ENCODE peak calls at places on chromosomes 11 and 22, in seven cellular contexts. Y is adrenal gland, D is thoracic aorta, N is cardiac muscle cell, P is A549, C is kidney, K is colonic mucosa. O is an unnamed sample.

GRCh38 chr11:61919841-61920631 is 2.7 kb upstream of the RAB3IL1 start:
- DNase-seq in Y (no peak), D (no peak), N (no peak), P (peak; percentile 44), C (peak; percentile 70), K (no peak), O (peak; percentile 52)

GRCh38 chr11:13699870-13700269 is 31.4 kb downstream of the FAR1 start:
- DNase-seq in Y (no peak), D (no peak), N (no peak), P (no peak), C (no peak), K (no peak), O (no peak)

GRCh38 chr22:32411388-32411787 is 659 bp downstream of the RTCB start:
- DNase-seq in Y (no peak), D (no peak), N (peak; percentile 16), P (no peak), C (no peak), K (peak; percentile 21), O (no peak)

GRCh38 chr11:134576721-134577171 is 164.7 kb upstream of the B3GAT1 start:
- DNase-seq in Y (no peak), D (no peak), N (no peak), P (no peak), C (no peak), K (no peak), O (no peak)

GRCh38 chr11:67082071-67082791 is 25.6 kb downstream of the RHOD start:
- DNase-seq in Y (no peak), D (no peak), N (peak; percentile 27), P (no peak), C (no peak), K (peak; percentile 28), O (no peak)

GRCh38 chr11:118488480-118489109 is 38.7 kb upstream of the TTC36 start:
- DNase-seq in Y (peak; percentile 66), D (peak; percentile 7), N (peak; percentile 89), P (peak; percentile 70), C (no peak), K (peak; percentile 74), O (peak; percentile 76)

GRCh38 chr22:32444068-32444467 is 20.2 kb downstream of the BPIFC start:
- DNase-seq in Y (no peak), D (no peak), N (peak; percentile 1), P (peak; percentile 59), C (no peak), K (no peak), O (peak; percentile 49)

GRCh38 chr11:134501406-134502152 is 89.5 kb upstream of the B3GAT1 start:
- DNase-seq in Y (no peak), D (no peak), N (no peak), P (no peak), C (peak; percentile 50), K (no peak), O (peak; percentile 30)

GRCh38 chr22:35355744-35356420 is 25.0 kb upstream of the HMOX1 start:
- DNase-seq in Y (peak; percentile 50), D (no peak), N (no peak), P (no peak), C (no peak), K (no peak), O (no peak)

GRCh38 chr22:50012201-50013181 is at the start of gene IL17REL:
- DNase-seq in Y (no peak), D (no peak), N (peak; percentile 22), P (no peak), C (no peak), K (no peak), O (peak; percentile 46)

GRCh38 chr11:129391350-129391749 is 15.7 kb downstream of the BARX2 start:
- DNase-seq in Y (no peak), D (no peak), N (no peak), P (no peak), C (no peak), K (no peak), O (peak; percentile 29)

GRCh38 chr11:1458340-1459218 is 28.0 kb downstream of the MOB2 start:
- DNase-seq in Y (peak; percentile 75), D (peak; percentile 25), N (peak; percentile 64), P (peak; percentile 55), C (peak; percentile 93), K (peak; percentile 80), O (peak; percentile 61)

GRCh38 chr22:36327922-36328551 is 59.7 kb downstream of the MYH9 start:
- DNase-seq in Y (peak; percentile 66), D (peak; percentile 34), N (peak; percentile 69), P (no peak), C (no peak), K (no peak), O (no peak)

GRCh38 chr22:46390652-46391301 is 55.3 kb downstream of the TRMU start:
- DNase-seq in Y (peak; percentile 74), D (no peak), N (peak; percentile 71), P (no peak), C (peak; percentile 91), K (no peak), O (no peak)

GRCh38 chr11:69958308-69958707 is 119.8 kb upstream of the ANO1 start:
- DNase-seq in Y (no peak), D (no peak), N (peak; percentile 67), P (no peak), C (no peak), K (no peak), O (no peak)

GRCh38 chr11:37699644-37700043 is 1101.6 kb upstream of the RAG2 start:
- DNase-seq in Y (no peak), D (no peak), N (no peak), P (no peak), C (no peak), K (no peak), O (no peak)

GRCh38 chr11:68841718-68842426 is at the start of gene CPT1A:
- DNase-seq in Y (peak; percentile 71), D (no peak), N (peak; percentile 83), P (peak; percentile 71), C (peak; percentile 93), K (peak; percentile 86), O (peak; percentile 74)

GRCh38 chr11:104705475-104706195 is 192.6 kb downstream of the CASP12 start:
- DNase-seq in Y (peak; percentile 57), D (no peak), N (peak; percentile 60), P (no peak), C (no peak), K (peak; percentile 28), O (no peak)

GRCh38 chr11:94593030-94593429 is 25.9 kb downstream of the PIWIL4 start:
- DNase-seq in Y (no peak), D (no peak), N (peak; percentile 20), P (no peak), C (no peak), K (no peak), O (no peak)

GRCh38 chr11:77370217-77370616 is 68.7 kb upstream of the GDPD4 start:
- DNase-seq in Y (no peak), D (no peak), N (no peak), P (no peak), C (no peak), K (no peak), O (no peak)
- TF ChIP-seq CTCF in Y (no peak), D (no peak), N (no peak), P (no peak), C (no peak), K (no peak), O (no peak)

DNA sequence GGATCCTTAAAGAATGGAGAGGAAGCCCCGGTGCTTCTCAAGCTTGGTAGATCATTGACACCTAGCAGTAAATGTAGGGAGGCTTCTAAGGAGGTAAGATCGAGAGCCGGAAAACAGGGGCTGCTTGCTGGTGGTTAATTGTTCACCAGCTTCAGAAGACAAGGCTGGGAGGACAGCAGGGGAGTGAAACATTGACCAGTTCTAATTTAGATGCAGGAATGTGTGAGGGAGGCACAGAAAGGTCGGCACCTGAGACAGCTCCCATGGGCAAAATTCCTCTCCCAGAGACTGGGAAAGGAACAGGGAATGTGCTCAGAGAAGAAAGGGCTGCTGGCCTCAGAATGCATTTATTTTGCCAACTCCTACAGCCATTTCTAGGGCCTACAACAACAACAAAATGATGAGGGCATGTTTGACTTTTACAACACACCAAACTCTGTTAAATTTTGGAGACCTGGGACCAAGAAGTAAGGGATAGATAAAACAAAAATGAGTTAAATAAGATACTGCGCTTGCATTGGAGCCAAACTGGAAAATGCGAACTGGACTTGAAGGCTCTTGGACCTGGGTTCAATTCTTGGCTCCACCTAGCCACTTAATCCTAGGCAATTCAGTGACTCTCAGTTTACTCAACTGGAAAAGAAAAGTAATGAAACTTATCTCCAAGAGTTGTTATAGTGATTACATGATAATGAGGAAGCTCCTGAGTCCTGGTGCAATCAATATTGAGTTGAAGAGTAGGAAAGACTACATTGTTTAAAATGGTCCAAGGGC is 31.0 kb downstream of the FZD4 start:
- DNase-seq in Y (no peak), D (no peak), N (peak; percentile 55), P (no peak), C (no peak), K (no peak), O (peak; percentile 95)
- H3K4me1 ChIP-seq in Y (peaks cover 5% of the 10 kb centered on the region), D (peaks cover 70% of the 10 kb centered on the region), N (peaks cover 3% of the 10 kb centered on the region), P (peaks cover 7% of the 10 kb centered on the region), C (peaks cover 32% of the 10 kb centered on the region), K (no peaks in the 10 kb centered on the region), O (peaks cover 28% of the 10 kb centered on the region)

GRCh38 chr11:64848214-64848778 is 3.8 kb upstream of the CDC42BPG start:
- DNase-seq in Y (no peak), D (no peak), N (no peak), P (no peak), C (no peak), K (no peak), O (no peak)

GRCh38 chr11:64851831-64852337 is 7.4 kb upstream of the CDC42BPG start:
- DNase-seq in Y (no peak), D (no peak), N (no peak), P (no peak), C (peak; percentile 73), K (no peak), O (no peak)

GRCh38 chr11:64850979-64851567 is 6.6 kb upstream of the CDC42BPG start:
- DNase-seq in Y (no peak), D (no peak), N (no peak), P (no peak), C (peak; percentile 80), K (no peak), O (peak; percentile 34)

GRCh38 chr11:64848779-64849599 is 4.5 kb upstream of the CDC42BPG start:
- DNase-seq in Y (no peak), D (no peak), N (no peak), P (no peak), C (peak; percentile 88), K (peak; percentile 85), O (no peak)

GRCh38 chr11:64849600-64850356 is 5.3 kb upstream of the CDC42BPG start:
- DNase-seq in Y (no peak), D (no peak), N (peak; percentile 76), P (no peak), C (no peak), K (no peak), O (no peak)
- TF ChIP-seq CTCF in Y (no peak), D (peak; percentile 13), N (peak; percentile 34), P (no peak), C (no peak), K (no peak), O (no peak)

GRCh38 chr11:45407226-45407625 is 121.1 kb upstream of the SYT13 start:
- DNase-seq in Y (no peak), D (no peak), N (no peak), P (no peak), C (no peak), K (no peak), O (no peak)

GRCh38 chr11:45400594-45400993 is 114.5 kb upstream of the SYT13 start:
- DNase-seq in Y (no peak), D (no peak), N (peak; percentile 73), P (no peak), C (no peak), K (no peak), O (no peak)

GRCh38 chr11:45399166-45399565 is 113.0 kb upstream of the SYT13 start:
- DNase-seq in Y (no peak), D (no peak), N (no peak), P (no peak), C (no peak), K (no peak), O (no peak)

GRCh38 chr11:45405916-45406670 is 120.0 kb upstream of the SYT13 start:
- DNase-seq in Y (no peak), D (no peak), N (peak; percentile 60), P (peak; percentile 13), C (no peak), K (no peak), O (no peak)

GRCh38 chr11:45402049-45402630 is 116.0 kb upstream of the SYT13 start:
- DNase-seq in Y (no peak), D (no peak), N (no peak), P (no peak), C (no peak), K (no peak), O (no peak)
- H3K4me1 ChIP-seq in Y (no peaks in the 10 kb centered on the region), D (peaks cover 6% of the 10 kb centered on the region), N (no peaks in the 10 kb centered on the region), P (peaks cover 5% of the 10 kb centered on the region), C (no peaks in the 10 kb centered on the region), K (no peaks in the 10 kb centered on the region), O (no peaks in the 10 kb centered on the region)